ENCODE peak calls at places on chromosomes 6 and 20, in ten cellular contexts. D is H1, L is neural progenitor cell, G is mammary epithelial cell, Q is SK-N-SH, C is GM23338, N is fibroblast of lung, P is IMR-90, M is astrocyte, O is PC-9. W is an unnamed sample.

GRCh38 chr6:107114872-107115694 is at the start of gene BEND3:
- DNase-seq in D (no peak), L (peak; percentile 81), G (peak; percentile 32), Q (peak; percentile 86), C (peak; percentile 69), N (no peak), P (no peak), M (no peak), O (peak; percentile 31), W (no peak)

GRCh38 chr6:106783631-106784566 is 154.5 kb downstream of the QRSL1 start:
- DNase-seq in D (no peak), L (no peak), G (peak; percentile 90), Q (no peak), C (no peak), N (no peak), P (no peak), M (peak; percentile 28), O (peak; percentile 45), W (no peak)

GRCh38 chr6:44072959-44073611 is 54.2 kb downstream of the MRPL14 start:
- DNase-seq in D (no peak), L (peak; percentile 97), G (peak; percentile 86), Q (peak; percentile 95), C (peak; percentile 95), N (peak; percentile 82), P (peak; percentile 88), M (peak; percentile 57), O (peak; percentile 77), W (peak; percentile 82)

GRCh38 chr6:163630575-163630974 is 216.1 kb downstream of the QKI start:
- DNase-seq in D (no peak), L (no peak), G (no peak), Q (no peak), C (no peak), N (no peak), P (no peak), M (no peak), O (no peak), W (no peak)

GRCh38 chr6:168292911-168293310 is 26.7 kb downstream of the DACT2 start:
- DNase-seq in D (no peak), L (no peak), G (no peak), Q (peak; percentile 79), C (no peak), N (no peak), P (no peak), M (no peak), O (no peak), W (no peak)

GRCh38 chr6:56242343-56242742 is 5.0 kb downstream of the COL21A1 start:
- DNase-seq in D (no peak), L (no peak), G (peak; percentile 57), Q (no peak), C (no peak), N (peak; percentile 67), P (no peak), M (no peak), O (no peak), W (no peak)

GRCh38 chr6:105474234-105474633 is 71.4 kb upstream of the PREP start:
- DNase-seq in D (no peak), L (peak; percentile 28), G (no peak), Q (no peak), C (peak; percentile 65), N (peak; percentile 13), P (no peak), M (peak; percentile 35), O (no peak), W (no peak)

GRCh38 chr20:47691632-47692031 is 93.6 kb downstream of the SULF2 start:
- DNase-seq in D (no peak), L (peak; percentile 29), G (peak; percentile 46), Q (no peak), C (peak; percentile 63), N (peak; percentile 50), P (peak; percentile 22), M (peak; percentile 36), O (no peak), W (no peak)

GRCh38 chr6:1767481-1768246 is 157.9 kb downstream of the FOXC1 start:
- DNase-seq in D (no peak), L (no peak), G (peak; percentile 50), Q (peak; percentile 51), C (no peak), N (peak; percentile 16), P (peak; percentile 46), M (peak; percentile 32), O (peak; percentile 47), W (no peak)

GRCh38 chr6:30130887-30131862 is 4.8 kb upstream of the TRIM40 start:
- DNase-seq in D (no peak), L (peak; percentile 92), G (peak; percentile 72), Q (peak; percentile 83), C (peak; percentile 92), N (peak; percentile 90), P (peak; percentile 85), M (peak; percentile 72), O (peak; percentile 59), W (peak; percentile 89)

GRCh38 chr6:44696099-44696498 is 308.6 kb downstream of the CDC5L start:
- DNase-seq in D (no peak), L (no peak), G (peak; percentile 44), Q (no peak), C (no peak), N (peak; percentile 6), P (peak; percentile 6), M (peak; percentile 85), O (no peak), W (no peak)

GRCh38 chr20:54624701-54625472 is 149.5 kb downstream of the DOK5 start:
- DNase-seq in D (no peak), L (peak; percentile 72), G (no peak), Q (no peak), C (no peak), N (peak; percentile 62), P (peak; percentile 6), M (peak; percentile 22), O (no peak), W (no peak)

GRCh38 chr6:113672691-113673149 is 184.4 kb upstream of the MARCKS start:
- DNase-seq in D (no peak), L (peak; percentile 20), G (no peak), Q (peak; percentile 69), C (no peak), N (peak; percentile 69), P (peak; percentile 37), M (peak; percentile 75), O (peak; percentile 36), W (peak; percentile 23)

GRCh38 chr6:13917141-13917540 is 7.6 kb upstream of the RNF182 start:
- DNase-seq in D (no peak), L (no peak), G (no peak), Q (no peak), C (no peak), N (no peak), P (no peak), M (no peak), O (no peak), W (no peak)

GRCh38 chr6:44010411-44011349 is 116.6 kb downstream of the MRPL14 start:
- DNase-seq in D (no peak), L (no peak), G (peak; percentile 90), Q (no peak), C (no peak), N (peak; percentile 98), P (peak; percentile 100), M (peak; percentile 98), O (peak; percentile 62), W (no peak)

GRCh38 chr20:36399147-36399968 is 93.2 kb downstream of the DLGAP4 start:
- DNase-seq in D (peak; percentile 78), L (peak; percentile 83), G (peak; percentile 53), Q (peak; percentile 81), C (peak; percentile 98), N (peak; percentile 11), P (peak; percentile 11), M (no peak), O (peak; percentile 62), W (peak; percentile 88)

GRCh38 chr6:82015043-82015442 is 232.5 kb downstream of the IBTK start:
- DNase-seq in D (no peak), L (no peak), G (peak; percentile 61), Q (no peak), C (no peak), N (no peak), P (no peak), M (no peak), O (no peak), W (no peak)

GRCh38 chr20:10427060-10427692 is 6.8 kb downstream of the MKKS start:
- DNase-seq in D (no peak), L (peak; percentile 61), G (peak; percentile 47), Q (peak; percentile 51), C (peak; percentile 74), N (peak; percentile 85), P (peak; percentile 74), M (peak; percentile 51), O (peak; percentile 33), W (peak; percentile 71)

GRCh38 chr6:16991981-16992629 is 109.7 kb upstream of the STMND1 start:
- DNase-seq in D (no peak), L (no peak), G (no peak), Q (no peak), C (no peak), N (no peak), P (no peak), M (no peak), O (no peak), W (no peak)

GRCh38 chr6:150392452-150393220 is 23.8 kb downstream of the IYD start:
- DNase-seq in D (no peak), L (no peak), G (no peak), Q (no peak), C (no peak), N (no peak), P (no peak), M (no peak), O (no peak), W (no peak)
- H2AFZ ChIP-seq in D (peak overlapping the region; percentile 2), L (no peak overlapping the region), G (no peak overlapping the region), Q (no peak overlapping the region), C (no peak overlapping the region), N (no peak overlapping the region), P (no peak overlapping the region), M (no peak overlapping the region), O (peak overlapping the region; percentile 15), W (no peak overlapping the region)

GRCh38 chr20:50403565-50404418 is 106.4 kb upstream of the PTPN1 start:
- DNase-seq in D (no peak), L (no peak), G (no peak), Q (no peak), C (no peak), N (peak; percentile 40), P (no peak), M (no peak), O (peak; percentile 19), W (no peak)
- H2AFZ ChIP-seq in D (no peak overlapping the region), L (no peak overlapping the region), G (no peak overlapping the region), Q (no peak overlapping the region), C (no peak overlapping the region), N (no peak overlapping the region), P (no peak overlapping the region), M (no peak overlapping the region), O (no peak overlapping the region), W (no peak overlapping the region)

GRCh38 chr6:156963712-156964700 is 186.8 kb downstream of the ARID1B start:
- DNase-seq in D (no peak), L (no peak), G (peak; percentile 6), Q (no peak), C (no peak), N (peak; percentile 83), P (peak; percentile 63), M (peak; percentile 52), O (no peak), W (peak; percentile 28)
- H2AFZ ChIP-seq in D (no peak overlapping the region), L (no peak overlapping the region), G (peak overlapping the region; percentile 11), Q (no peak overlapping the region), C (no peak overlapping the region), N (no peak overlapping the region), P (no peak overlapping the region), M (no peak overlapping the region), O (no peak overlapping the region), W (no peak overlapping the region)

DNA sequence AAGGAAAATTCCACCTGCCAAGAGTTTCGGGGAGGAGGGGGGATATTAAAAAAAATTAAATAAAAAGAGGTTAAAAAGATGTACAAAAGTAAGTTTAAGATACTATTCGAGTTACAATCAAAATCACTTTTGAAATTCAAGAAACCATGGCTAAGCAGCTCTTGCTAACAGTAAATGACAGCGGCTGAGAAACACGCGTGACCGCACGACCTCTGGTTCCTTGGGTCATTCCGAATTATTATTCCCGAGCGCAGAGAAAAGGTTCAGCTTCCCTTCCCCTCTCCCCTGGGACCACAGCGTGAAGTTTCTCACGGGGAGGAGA is 566 bp downstream of the TMEM242 start:
- DNase-seq in D (no peak), L (no peak), G (no peak), Q (no peak), C (no peak), N (no peak), P (no peak), M (no peak), O (no peak), W (no peak)
- H2AFZ ChIP-seq in D (peak overlapping the region; percentile 76), L (peak overlapping the region; percentile 71), G (peak overlapping the region; percentile 96), Q (peak overlapping the region; percentile 95), C (peak overlapping the region; percentile 98), N (peak overlapping the region; percentile 85), P (peak overlapping the region; percentile 88), M (peak overlapping the region; percentile 94), O (peak overlapping the region; percentile 96), W (peak overlapping the region; percentile 45)